ENCODE peak calls at places on chromosomes 3 and 15, in five cellular contexts. One of them, this sample, is unnamed.

GRCh38 chr3:47578691-47579632 is at the start of gene CSPG5:
- DNase-seq in K562: peak; percentile 52
- DNase-seq in mesenchymal stem cell: peak; percentile 14
- DNase-seq in GM23338: peak; percentile 59
- DNase-seq in A549: no peak
- DNase-seq in this sample: peak; percentile 57

GRCh38 chr3:27415202-27415601 is 46.0 kb upstream of the NEK10 start:
- DNase-seq in K562: no peak
- DNase-seq in mesenchymal stem cell: no peak
- DNase-seq in GM23338: no peak
- DNase-seq in A549: no peak
- DNase-seq in this sample: no peak

GRCh38 chr15:99969261-99969960 is 236.2 kb upstream of the LYSMD4 start:
- DNase-seq in K562: no peak
- DNase-seq in mesenchymal stem cell: no peak
- DNase-seq in GM23338: no peak
- DNase-seq in A549: no peak
- DNase-seq in this sample: no peak

GRCh38 chr3:113532698-113533533 is 561 bp downstream of the SIDT1 start:
- DNase-seq in K562: no peak
- DNase-seq in mesenchymal stem cell: peak; percentile 15
- DNase-seq in GM23338: peak; percentile 63
- DNase-seq in A549: peak; percentile 20
- DNase-seq in this sample: peak; percentile 44

GRCh38 chr3:52809821-52810377 is 15.3 kb downstream of the ITIH3 start:
- DNase-seq in K562: no peak
- DNase-seq in mesenchymal stem cell: no peak
- DNase-seq in GM23338: no peak
- DNase-seq in A549: no peak
- DNase-seq in this sample: no peak

GRCh38 chr3:130850044-130850797 is 43.7 kb upstream of the ATP2C1 start:
- DNase-seq in K562: peak; percentile 92
- DNase-seq in mesenchymal stem cell: peak; percentile 19
- DNase-seq in GM23338: no peak
- DNase-seq in A549: no peak
- DNase-seq in this sample: no peak

GRCh38 chr15:60079210-60079609 is 75.1 kb downstream of the FOXB1 start:
- DNase-seq in K562: no peak
- DNase-seq in mesenchymal stem cell: no peak
- DNase-seq in GM23338: peak; percentile 62
- DNase-seq in A549: no peak
- DNase-seq in this sample: no peak

GRCh38 chr3:71080517-71081083 is 502.9 kb downstream of the FOXP1 start:
- DNase-seq in K562: no peak
- DNase-seq in mesenchymal stem cell: no peak
- DNase-seq in GM23338: no peak
- DNase-seq in A549: no peak
- DNase-seq in this sample: no peak

GRCh38 chr3:69204315-69204957 is 82.0 kb upstream of the LMOD3 start:
- DNase-seq in K562: no peak
- DNase-seq in mesenchymal stem cell: no peak
- DNase-seq in GM23338: no peak
- DNase-seq in A549: peak; percentile 53
- DNase-seq in this sample: no peak

GRCh38 chr3:133954961-133955360 is 59.3 kb upstream of the RAB6B start:
- DNase-seq in K562: no peak
- DNase-seq in mesenchymal stem cell: no peak
- DNase-seq in GM23338: no peak
- DNase-seq in A549: no peak
- DNase-seq in this sample: no peak

GRCh38 chr3:52685285-52685704 is 418 bp downstream of the PBRM1 start:
- DNase-seq in K562: peak; percentile 87
- DNase-seq in mesenchymal stem cell: peak; percentile 75
- DNase-seq in GM23338: peak; percentile 87
- DNase-seq in A549: peak; percentile 61
- DNase-seq in this sample: peak; percentile 84

GRCh38 chr3:193830791-193831191 is 237.8 kb downstream of the OPA1 start:
- DNase-seq in K562: no peak
- DNase-seq in mesenchymal stem cell: no peak
- DNase-seq in GM23338: no peak
- DNase-seq in A549: no peak
- DNase-seq in this sample: no peak

GRCh38 chr3:123798540-123798939 is 85.6 kb downstream of the MYLK start:
- DNase-seq in K562: no peak
- DNase-seq in mesenchymal stem cell: no peak
- DNase-seq in GM23338: no peak
- DNase-seq in A549: no peak
- DNase-seq in this sample: no peak

GRCh38 chr15:87477759-87478687 is 778.5 kb downstream of the NTRK3 start:
- DNase-seq in K562: peak; percentile 14
- DNase-seq in mesenchymal stem cell: peak; percentile 94
- DNase-seq in GM23338: peak; percentile 37
- DNase-seq in A549: peak; percentile 58
- DNase-seq in this sample: peak; percentile 31

GRCh38 chr3:127328391-127328790 is 40.5 kb upstream of the PRR20G start:
- DNase-seq in K562: no peak
- DNase-seq in mesenchymal stem cell: no peak
- DNase-seq in GM23338: no peak
- DNase-seq in A549: no peak
- DNase-seq in this sample: no peak

DNA sequence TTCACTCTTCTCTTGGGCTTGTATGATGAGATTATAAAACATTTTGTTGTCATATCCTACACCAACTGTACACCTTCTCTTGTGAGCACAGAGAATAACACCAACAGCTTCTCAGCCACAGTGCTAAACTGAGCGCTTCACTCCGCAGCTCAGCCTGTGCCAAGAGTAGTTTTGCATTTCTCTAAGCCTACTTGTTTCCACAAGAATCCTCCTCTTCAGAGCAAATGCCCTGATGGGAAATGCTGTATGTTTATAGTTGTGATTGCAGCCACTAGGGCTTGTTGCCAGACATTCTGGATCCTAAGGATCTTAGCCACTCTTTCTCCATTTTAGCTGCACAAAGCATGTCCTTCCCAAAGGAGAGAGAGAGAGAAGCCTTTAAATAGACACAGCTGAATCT is 138.8 kb upstream of the PLXND1 start:
- DNase-seq in K562: no peak
- DNase-seq in mesenchymal stem cell: peak; percentile 61
- DNase-seq in GM23338: peak; percentile 19
- DNase-seq in A549: no peak
- DNase-seq in this sample: no peak
- H3K4me2 ChIP-seq in K562: no peak overlapping the region
- H3K4me2 ChIP-seq in mesenchymal stem cell: no peak overlapping the region
- H3K4me2 ChIP-seq in GM23338: no peak overlapping the region
- H3K4me2 ChIP-seq in A549: no peak overlapping the region
- H3K4me2 ChIP-seq in this sample: no peak overlapping the region

DNA sequence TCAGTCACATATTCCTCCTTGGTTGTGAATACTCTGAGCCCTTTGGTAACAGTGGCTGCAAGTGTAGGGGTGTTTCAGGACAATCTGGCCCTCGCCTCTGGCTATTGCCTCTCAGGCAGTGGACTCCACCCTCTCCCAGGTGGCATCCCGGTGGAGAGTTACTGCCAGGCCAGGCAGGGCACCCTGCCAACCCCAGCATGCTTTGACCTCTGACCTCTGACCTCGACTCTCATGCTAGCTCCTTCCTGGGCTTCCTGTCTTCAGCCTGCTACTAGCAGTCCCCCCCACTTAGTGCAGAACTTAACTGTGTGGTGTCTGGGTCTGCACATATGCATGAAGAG is 5.5 kb downstream of the TM6SF1 start:
- DNase-seq in K562: no peak
- DNase-seq in mesenchymal stem cell: no peak
- DNase-seq in GM23338: no peak
- DNase-seq in A549: no peak
- DNase-seq in this sample: no peak
- H3K4me2 ChIP-seq in K562: no peak overlapping the region
- H3K4me2 ChIP-seq in mesenchymal stem cell: no peak overlapping the region
- H3K4me2 ChIP-seq in GM23338: no peak overlapping the region
- H3K4me2 ChIP-seq in A549: no peak overlapping the region
- H3K4me2 ChIP-seq in this sample: no peak overlapping the region

GRCh38 chr15:23072633-23073032 is 33.3 kb upstream of the TUBGCP5 start:
- DNase-seq in K562: no peak
- DNase-seq in mesenchymal stem cell: no peak
- DNase-seq in GM23338: no peak
- DNase-seq in A549: no peak
- DNase-seq in this sample: no peak

GRCh38 chr15:23075927-23076326 is 36.6 kb upstream of the TUBGCP5 start:
- DNase-seq in K562: no peak
- DNase-seq in mesenchymal stem cell: no peak
- DNase-seq in GM23338: no peak
- DNase-seq in A549: no peak
- DNase-seq in this sample: no peak

GRCh38 chr15:23069496-23070166 is 30.3 kb upstream of the TUBGCP5 start:
- DNase-seq in K562: peak; percentile 43
- DNase-seq in mesenchymal stem cell: no peak
- DNase-seq in GM23338: peak; percentile 60
- DNase-seq in A549: peak; percentile 48
- DNase-seq in this sample: peak; percentile 39

GRCh38 chr15:23073890-23074631 is 34.7 kb upstream of the TUBGCP5 start:
- DNase-seq in K562: no peak
- DNase-seq in mesenchymal stem cell: no peak
- DNase-seq in GM23338: no peak
- DNase-seq in A549: no peak
- DNase-seq in this sample: no peak

GRCh38 chr15:23074684-23075083 is 35.3 kb upstream of the TUBGCP5 start:
- DNase-seq in K562: no peak
- DNase-seq in mesenchymal stem cell: no peak
- DNase-seq in GM23338: no peak
- DNase-seq in A549: no peak
- DNase-seq in this sample: no peak
- H3K4me2 ChIP-seq in K562: no peak overlapping the region
- H3K4me2 ChIP-seq in mesenchymal stem cell: no peak overlapping the region
- H3K4me2 ChIP-seq in GM23338: no peak overlapping the region
- H3K4me2 ChIP-seq in A549: no peak overlapping the region
- H3K4me2 ChIP-seq in this sample: no peak overlapping the region

GRCh38 chr3:4849739-4850138 is 129.5 kb upstream of the BHLHE40 start:
- DNase-seq in K562: no peak
- DNase-seq in mesenchymal stem cell: no peak
- DNase-seq in GM23338: no peak
- DNase-seq in A549: no peak
- DNase-seq in this sample: no peak
- H3K4me2 ChIP-seq in K562: no peak overlapping the region
- H3K4me2 ChIP-seq in mesenchymal stem cell: no peak overlapping the region
- H3K4me2 ChIP-seq in GM23338: no peak overlapping the region
- H3K4me2 ChIP-seq in A549: no peak overlapping the region
- H3K4me2 ChIP-seq in this sample: no peak overlapping the region

DNA sequence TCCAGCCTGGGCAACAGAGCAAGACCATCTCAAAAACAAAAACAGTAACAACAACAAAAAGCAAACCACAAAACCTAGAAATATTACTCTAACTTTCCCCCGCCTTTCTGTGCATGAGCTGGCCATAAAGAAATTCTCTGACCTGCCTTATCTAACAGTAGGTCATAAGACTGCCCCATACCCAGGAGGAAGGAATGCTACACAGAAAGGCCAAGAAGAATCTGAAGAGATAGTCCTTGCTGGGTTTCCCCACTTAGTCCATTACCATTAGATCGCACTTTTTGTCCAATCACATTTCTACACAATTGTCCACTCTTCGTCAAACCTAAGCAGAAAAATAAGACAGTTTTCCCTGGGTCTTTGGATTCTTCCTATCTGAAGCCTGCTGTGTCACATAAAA is 23.5 kb downstream of the CIAO2A start:
- DNase-seq in K562: peak; percentile 29
- DNase-seq in mesenchymal stem cell: no peak
- DNase-seq in GM23338: no peak
- DNase-seq in A549: no peak
- DNase-seq in this sample: no peak
- H3K4me2 ChIP-seq in K562: no peak overlapping the region
- H3K4me2 ChIP-seq in mesenchymal stem cell: no peak overlapping the region
- H3K4me2 ChIP-seq in GM23338: no peak overlapping the region
- H3K4me2 ChIP-seq in A549: no peak overlapping the region
- H3K4me2 ChIP-seq in this sample: no peak overlapping the region